ENCODE peak calls at places on chromosomes 3 and 15, in ten cellular contexts. K, I, Y, S, F, T, A, J, V and X are unnamed samples.
A peak's percentile ranks its signal among the peaks of the same experiment; 100 is the strongest.

GRCh38 chr3:32002536-32003368 is 21.2 kb downstream of the ZNF860 start:
- DNase-seq in F (peak; percentile 28), S (no peak), K (peak; percentile 51), I (no peak), Y (no peak), T (no peak), J (no peak), V (no peak), A (peak; percentile 17), X (no peak)

GRCh38 chr3:170359178-170359704 is 1.7 kb downstream of the SKIL start:
- DNase-seq in T (no peak), Y (no peak), S (no peak), J (no peak), A (no peak), V (no peak), I (no peak), F (no peak), K (no peak), X (no peak)

GRCh38 chr3:51388286-51389029 is 2.6 kb upstream of the RBM15B start:
- DNase-seq in Y (no peak), T (peak; percentile 23), A (peak; percentile 50), S (no peak), F (peak; percentile 32), I (peak; percentile 54), K (no peak), V (no peak), J (no peak), X (no peak)

GRCh38 chr15:29857196-29857595 is 34.9 kb upstream of the TJP1 start:
- DNase-seq in S (no peak), V (no peak), Y (no peak), K (no peak), J (no peak), T (peak; percentile 66), A (no peak), I (no peak), F (no peak), X (no peak)

GRCh38 chr3:98567646-98568280 is 25.6 kb downstream of the CPOX start:
- DNase-seq in I (no peak), F (no peak), V (no peak), J (no peak), A (no peak), T (no peak), Y (no peak), S (no peak), K (no peak), X (no peak)

GRCh38 chr3:4571690-4572334 is 78.7 kb downstream of the ITPR1 start:
- DNase-seq in F (peak; percentile 19), A (no peak), Y (no peak), V (no peak), J (no peak), T (no peak), I (no peak), K (no peak), S (no peak), X (no peak)

GRCh38 chr3:69116162-69116561 is 6.2 kb downstream of the LMOD3 start:
- DNase-seq in V (no peak), Y (no peak), A (no peak), F (no peak), K (no peak), I (no peak), T (no peak), J (no peak), S (no peak), X (no peak)

GRCh38 chr3:118636841-118637240 is 397.8 kb downstream of the IGSF11 start:
- DNase-seq in F (no peak), S (no peak), V (no peak), J (no peak), K (no peak), I (no peak), Y (no peak), T (peak; percentile 11), A (no peak), X (no peak)

GRCh38 chr3:56610669-56611335 is 53.8 kb downstream of the CCDC66 start:
- DNase-seq in Y (no peak), S (no peak), J (no peak), T (no peak), F (no peak), K (no peak), V (no peak), A (no peak), I (no peak), X (no peak)

GRCh38 chr3:178949896-178950295 is 121.7 kb downstream of the ZMAT3 start:
- DNase-seq in K (no peak), J (no peak), V (no peak), Y (no peak), T (no peak), A (no peak), F (no peak), S (no peak), I (no peak), X (no peak)

GRCh38 chr3:58497074-58497473 is 5.2 kb downstream of the KCTD6 start:
- DNase-seq in I (no peak), A (no peak), J (no peak), Y (no peak), S (no peak), K (no peak), F (peak; percentile 2), V (no peak), T (peak; percentile 21), X (no peak)

GRCh38 chr3:79985866-79986265 is 218.1 kb upstream of the ROBO1 start:
- DNase-seq in F (no peak), J (no peak), V (no peak), K (no peak), T (no peak), A (no peak), S (no peak), I (no peak), Y (no peak), X (no peak)

GRCh38 chr15:84773716-84774115 is 25.3 kb downstream of the ZNF592 start:
- DNase-seq in A (peak; percentile 61), F (no peak), K (no peak), S (no peak), T (no peak), Y (no peak), I (no peak), J (no peak), V (no peak), X (no peak)

GRCh38 chr15:60804986-60805949 is 326.3 kb upstream of the ICE2 start:
- DNase-seq in Y (no peak), J (no peak), I (no peak), V (no peak), F (peak; percentile 77), K (no peak), T (peak; percentile 77), S (peak; percentile 38), A (no peak), X (no peak)

GRCh38 chr3:22315925-22316324 is 564.9 kb upstream of the ZNF385D start:
- DNase-seq in F (peak; percentile 40), A (no peak), K (no peak), S (no peak), Y (no peak), I (no peak), V (no peak), J (no peak), T (no peak), X (no peak)

GRCh38 chr15:66452971-66453580 is 44.5 kb downstream of the SNAPC5 start:
- DNase-seq in S (peak; percentile 38), J (no peak), V (no peak), A (peak; percentile 45), I (no peak), K (no peak), Y (no peak), F (no peak), T (no peak), X (no peak)

GRCh38 chr15:98548172-98548971 is 100.0 kb upstream of the IGF1R start:
- DNase-seq in T (peak; percentile 55), A (peak; percentile 42), S (peak; percentile 34), K (peak; percentile 82), V (no peak), F (peak; percentile 70), Y (peak; percentile 14), J (peak; percentile 70), I (peak; percentile 91), X (peak; percentile 40)

GRCh38 chr15:74144153-74144775 is 13.9 kb downstream of the ISLR2 start:
- DNase-seq in V (no peak), K (no peak), T (no peak), A (no peak), S (no peak), I (no peak), F (no peak), Y (no peak), J (no peak), X (no peak)
- TF ChIP-seq CTCF in V (no peak), K (no peak), T (no peak), A (no peak), S (no peak), I (no peak), F (no peak), Y (no peak), J (no peak), X (no peak)

DNA sequence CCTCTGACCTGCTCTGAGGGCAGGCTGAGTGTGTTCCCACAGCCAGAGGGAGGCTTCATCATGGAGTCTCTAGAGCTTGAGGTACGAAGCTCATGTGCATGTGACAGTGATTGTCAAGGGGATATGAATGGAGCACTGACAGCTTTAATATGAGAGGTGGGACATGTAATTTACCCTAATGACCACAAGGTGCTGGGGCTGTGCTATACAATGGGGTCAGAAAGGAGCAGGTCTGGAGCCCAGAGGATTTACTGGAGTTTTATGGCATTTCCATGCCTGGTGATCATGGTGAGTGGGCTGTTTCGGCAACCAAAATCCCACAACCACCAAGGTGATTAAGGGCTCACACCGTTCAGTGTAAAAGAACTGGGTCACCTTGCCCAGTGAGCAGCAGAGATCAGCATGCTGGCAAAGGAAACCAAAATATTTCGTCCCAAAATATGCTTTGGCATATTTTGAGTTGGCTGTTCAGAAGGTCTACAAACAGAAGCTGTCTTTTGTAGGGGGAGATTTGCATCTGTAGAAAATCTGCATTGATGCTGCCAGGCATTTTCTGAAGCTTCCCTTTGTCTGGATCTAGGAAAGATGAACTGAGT is 40.1 kb upstream of the RASGRF1 start:
- DNase-seq in T (no peak), I (no peak), V (no peak), F (no peak), K (no peak), Y (no peak), S (no peak), J (no peak), A (no peak), X (no peak)
- TF ChIP-seq CTCF in T (no peak), I (no peak), V (peak; percentile 14), F (peak; percentile 13), K (no peak), Y (peak; percentile 36), S (no peak), J (no peak), A (no peak), X (peak; percentile 29)

DNA sequence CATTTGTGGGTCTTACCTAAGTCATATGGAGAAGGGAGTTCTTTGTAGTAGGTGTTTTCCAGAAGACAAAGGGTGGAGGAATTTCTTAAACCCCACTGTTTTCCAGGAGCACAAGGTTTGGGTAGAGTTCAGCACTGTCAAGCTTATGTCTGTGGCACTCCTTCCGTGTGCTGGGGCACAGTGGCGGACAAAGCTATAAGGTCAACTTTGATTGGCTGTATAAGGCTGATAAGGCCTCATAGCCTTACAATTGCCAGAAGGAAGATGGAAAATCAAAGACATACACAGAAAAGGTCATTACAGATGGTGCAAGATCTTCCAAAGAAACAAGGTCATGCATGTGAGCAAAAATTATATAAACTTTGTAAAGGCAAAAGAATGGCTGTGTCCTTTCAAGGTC is 3.5 kb upstream of the LYSMD4 start:
- DNase-seq in I (no peak), J (no peak), Y (no peak), V (no peak), A (no peak), S (no peak), T (no peak), K (no peak), F (no peak), X (no peak)
- TF ChIP-seq CTCF in I (no peak), J (no peak), Y (no peak), V (no peak), A (no peak), S (no peak), T (no peak), K (no peak), F (no peak), X (no peak)

GRCh38 chr3:12601072-12601471 is 44.2 kb downstream of the MKRN2 start:
- DNase-seq in F (peak; percentile 35), S (no peak), A (no peak), J (no peak), Y (no peak), T (no peak), V (no peak), I (no peak), K (no peak), X (no peak)
- TF ChIP-seq CTCF in F (no peak), S (no peak), A (no peak), J (peak; percentile 5), Y (no peak), T (no peak), V (peak; percentile 28), I (no peak), K (no peak), X (peak; percentile 17)